ENCODE peak calls at places on chromosome 10, in four cellular contexts. Y is lower lobe of right lung; A is activated CD4-positive, alpha-beta T cell treated with anti-CD3 and anti-CD28 coated beads, Interleukin-2, amount 10 ng/mL, durations not matched to agents 7 days and 5 days; S is left ventricle myocardium superior. U is an unnamed sample.

GRCh38 chr10:90589825-90590224 is 268.0 kb downstream of the HTR7 start:
- DNase-seq in Y (no peak), A (no peak), S (no peak), U (no peak)

GRCh38 chr10:79274279-79275104 is 72.8 kb upstream of the PPIF start:
- DNase-seq in Y (peak), A (no peak), S (peak), U (peak)

GRCh38 chr10:43843331-43844101 is 194.8 kb upstream of the ZNF32 start:
- DNase-seq in Y (no peak), A (no peak), S (peak), U (peak)

GRCh38 chr10:126759531-126759930 is 89.0 kb upstream of the C10orf90 start:
- DNase-seq in Y (no peak), A (no peak), S (no peak), U (no peak)

GRCh38 chr10:123132576-123133477 is 2.9 kb upstream of the HMX3 start:
- DNase-seq in Y (peak), A (peak), S (peak), U (peak)

GRCh38 chr10:35890061-35890969 is 248.2 kb upstream of the FZD8 start:
- DNase-seq in Y (no peak), A (no peak), S (no peak), U (no peak)

GRCh38 chr10:95308389-95309302 is 17.8 kb upstream of the PDLIM1 start:
- DNase-seq in Y (peak), A (no peak), S (peak), U (peak)

GRCh38 chr10:118218562-118218961 is 123.6 kb downstream of the FAM204A start:
- DNase-seq in Y (no peak), A (no peak), S (no peak), U (no peak)

GRCh38 chr10:19817251-19818046 is 1.2 kb downstream of the PLXDC2 start:
- DNase-seq in Y (peak), A (no peak), S (peak), U (no peak)

GRCh38 chr10:102153093-102153620 is 968 bp downstream of the NOLC1 start:
- DNase-seq in Y (no peak), A (no peak), S (no peak), U (no peak)

GRCh38 chr10:71580415-71580814 is 139.2 kb downstream of the C10orf105 start:
- DNase-seq in Y (no peak), A (no peak), S (no peak), U (no peak)

GRCh38 chr10:120437541-120437940 is 19.5 kb upstream of the PLPP4 start:
- DNase-seq in Y (no peak), A (no peak), S (no peak), U (no peak)

U was measured in astrocyte.